ENCODE peak calls at places on chromosomes 13 and 19, in five cellular contexts. K is neural progenitor cell, W is H9, U is AG04450, P is body of pancreas. C is an unnamed sample.

GRCh38 chr13:102587916-102588315 is 8.9 kb upstream of the TPP2 start:
- DNase-seq in K (no peak), W (no peak), U (no peak), P (no peak), C (no peak)

GRCh38 chr19:1468274-1469199 is 10.5 kb downstream of the C19orf25 start:
- DNase-seq in K (peak; percentile 76), W (no peak), U (no peak), P (no peak), C (no peak)

GRCh38 chr19:35066691-35067563 is 25.4 kb downstream of the HPN start:
- DNase-seq in K (peak; percentile 92), W (peak; percentile 96), U (peak; percentile 55), P (peak; percentile 87), C (peak; percentile 79)

GRCh38 chr19:35213678-35214632 is 14.6 kb downstream of the FAM187B start:
- DNase-seq in K (no peak), W (no peak), U (no peak), P (peak; percentile 83), C (peak; percentile 88)

GRCh38 chr19:52922841-52923781 is at the start of gene ZNF888:
- DNase-seq in K (peak; percentile 92), W (peak; percentile 95), U (no peak), P (peak; percentile 90), C (peak; percentile 79)

GRCh38 chr19:3936506-3937442 is 3.9 kb downstream of the NMRK2 start:
- DNase-seq in K (no peak), W (no peak), U (no peak), P (no peak), C (no peak)

GRCh38 chr19:20197747-20198146 is 30.7 kb downstream of the ZNF486 start:
- DNase-seq in K (no peak), W (no peak), U (no peak), P (no peak), C (no peak)

GRCh38 chr19:45468159-45468651 is 409 bp downstream of the FOSB start:
- DNase-seq in K (peak; percentile 68), W (no peak), U (no peak), P (peak; percentile 46), C (peak; percentile 55)

GRCh38 chr19:13129384-13129783 is 11.3 kb downstream of the NACC1 start:
- DNase-seq in K (no peak), W (no peak), U (no peak), P (no peak), C (no peak)

GRCh38 chr13:98947925-98948324 is 29.9 kb downstream of the DOCK9 start:
- DNase-seq in K (no peak), W (no peak), U (no peak), P (no peak), C (no peak)

GRCh38 chr19:12365094-12365371 is 450 bp downstream of the ZNF442 start:
- DNase-seq in K (no peak), W (no peak), U (no peak), P (peak; percentile 38), C (no peak)

GRCh38 chr19:1062387-1063029 is 4.5 kb upstream of the ARHGAP45 start:
- DNase-seq in K (no peak), W (peak; percentile 72), U (no peak), P (no peak), C (no peak)

GRCh38 chr13:108494991-108495661 is 134.3 kb upstream of the MYO16 start:
- DNase-seq in K (peak; percentile 58), W (peak; percentile 37), U (no peak), P (no peak), C (no peak)

GRCh38 chr19:8922591-8922990 is 87.6 kb downstream of the MUC16 start:
- DNase-seq in K (no peak), W (peak; percentile 68), U (no peak), P (no peak), C (no peak)

GRCh38 chr13:30477346-30478235 is 11.9 kb upstream of the HMGB1 start:
- DNase-seq in K (no peak), W (peak; percentile 67), U (no peak), P (no peak), C (no peak)

GRCh38 chr19:19817357-19817756 is 4.2 kb downstream of the ZNF506 start:
- DNase-seq in K (no peak), W (no peak), U (no peak), P (no peak), C (peak; percentile 87)

GRCh38 chr19:22622020-22622419 is 12.1 kb upstream of the ZNF492 start:
- DNase-seq in K (no peak), W (no peak), U (no peak), P (no peak), C (no peak)

GRCh38 chr13:28268800-28269223 is 130.5 kb downstream of the PAN3 start:
- DNase-seq in K (no peak), W (no peak), U (no peak), P (no peak), C (no peak)

GRCh38 chr13:55673910-55674309 is 1466.8 kb upstream of the PRR20A start:
- DNase-seq in K (no peak), W (no peak), U (no peak), P (no peak), C (no peak)

GRCh38 chr13:110676511-110677204 is 29.3 kb downstream of the CARS2 start:
- DNase-seq in K (no peak), W (no peak), U (no peak), P (peak; percentile 66), C (no peak)

GRCh38 chr13:40518481-40518882 is 148.0 kb downstream of the FOXO1 start:
- DNase-seq in K (no peak), W (no peak), U (no peak), P (peak; percentile 65), C (peak; percentile 9)

GRCh38 chr19:18417250-18418033 is 1.8 kb upstream of the SSBP4 start:
- DNase-seq in K (peak; percentile 88), W (peak; percentile 85), U (no peak), P (peak; percentile 63), C (no peak)

GRCh38 chr13:36998624-36999041 is 507 bp downstream of the ALG5 start:
- DNase-seq in K (peak; percentile 47), W (peak; percentile 34), U (no peak), P (peak; percentile 24), C (peak; percentile 17)

GRCh38 chr13:41668130-41668757 is 210.9 kb downstream of the RGCC start:
- DNase-seq in K (peak; percentile 86), W (peak; percentile 67), U (peak; percentile 85), P (peak; percentile 67), C (no peak)

GRCh38 chr19:42469311-42470239 is 26.8 kb upstream of the CXCL17 start:
- DNase-seq in K (no peak), W (no peak), U (no peak), P (no peak), C (no peak)

GRCh38 chr19:18660051-18660910 is 23.2 kb upstream of the CRTC1 start:
- DNase-seq in K (no peak), W (no peak), U (no peak), P (peak; percentile 41), C (no peak)

GRCh38 chr19:17138937-17139598 is 63.5 kb downstream of the MYO9B start:
- DNase-seq in K (no peak), W (no peak), U (no peak), P (peak; percentile 82), C (no peak)

GRCh38 chr19:9531933-9532332 is 6.5 kb downstream of the ZNF426 start:
- DNase-seq in K (no peak), W (no peak), U (no peak), P (no peak), C (no peak)

GRCh38 chr19:10968527-10969081 is 7.8 kb downstream of the SMARCA4 start:
- DNase-seq in K (no peak), W (no peak), U (no peak), P (no peak), C (no peak)

GRCh38 chr19:31583148-31583547 is 233.9 kb upstream of the TSHZ3 start:
- DNase-seq in K (no peak), W (peak; percentile 1), U (no peak), P (no peak), C (no peak)

GRCh38 chr19:54905908-54906511 is at the start of gene NCR1:
- DNase-seq in K (no peak), W (peak; percentile 45), U (no peak), P (no peak), C (peak; percentile 9)

GRCh38 chr13:28459911-28460310 is 35.0 kb downstream of the FLT1 start:
- DNase-seq in K (no peak), W (no peak), U (no peak), P (no peak), C (no peak)

GRCh38 chr13:106882222-106882621 is 314.3 kb upstream of the ARGLU1 start:
- DNase-seq in K (peak; percentile 89), W (no peak), U (no peak), P (no peak), C (no peak)

GRCh38 chr13:53112522-53112921 is 83.9 kb downstream of the OLFM4 start:
- DNase-seq in K (no peak), W (no peak), U (no peak), P (no peak), C (no peak)

GRCh38 chr19:4984448-4984990 is 15.6 kb downstream of the KDM4B start:
- DNase-seq in K (no peak), W (no peak), U (no peak), P (no peak), C (no peak)

GRCh38 chr13:19795956-19796355 is 13.2 kb upstream of the PSPC1 start:
- DNase-seq in K (no peak), W (no peak), U (no peak), P (no peak), C (no peak)
- H3K27ac ChIP-seq in K (no peak overlapping the region), W (no peak overlapping the region), U (no peak overlapping the region), P (no peak overlapping the region), C (no peak overlapping the region)

DNA sequence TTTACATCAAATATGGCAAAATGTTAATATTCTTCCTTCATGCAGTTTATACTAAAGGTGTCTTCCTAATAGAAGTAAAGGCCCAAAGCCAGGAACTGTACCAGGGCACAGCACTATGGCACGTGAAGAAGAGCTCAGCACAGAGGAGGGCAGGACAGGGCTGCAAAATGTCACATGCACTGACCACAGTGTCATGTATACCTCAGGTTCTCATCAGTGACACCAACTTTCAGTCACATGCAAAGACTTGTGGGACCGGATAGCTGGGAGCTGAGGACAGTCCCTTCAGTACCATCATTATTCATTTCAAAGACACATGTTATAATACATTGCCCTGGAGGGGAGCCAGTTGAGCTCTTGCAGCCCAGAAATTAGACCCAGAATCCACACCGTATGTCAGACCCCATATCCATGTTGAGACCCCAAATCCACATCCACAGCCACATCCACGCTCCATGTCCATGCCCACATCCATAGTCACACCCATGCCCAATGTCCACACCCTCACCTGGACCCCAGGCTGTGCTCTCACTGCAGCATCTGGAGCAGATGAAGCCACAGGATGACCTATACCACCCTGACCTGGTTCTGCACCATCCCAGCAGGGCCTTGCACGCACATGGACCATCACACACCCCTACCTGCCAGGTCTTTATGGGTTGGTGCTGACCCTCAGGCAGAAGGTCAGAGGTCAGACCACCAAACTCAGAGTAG is 111.8 kb downstream of the TUBA3C start:
- DNase-seq in K (no peak), W (no peak), U (no peak), P (no peak), C (no peak)
- H3K9me3 ChIP-seq in K (peaks cover 4% of the 10 kb centered on the region), W (peaks cover 82% of the 10 kb centered on the region), U (peaks cover 58% of the 10 kb centered on the region), P (no peaks in the 10 kb centered on the region), C (no peaks in the 10 kb centered on the region)

DNA sequence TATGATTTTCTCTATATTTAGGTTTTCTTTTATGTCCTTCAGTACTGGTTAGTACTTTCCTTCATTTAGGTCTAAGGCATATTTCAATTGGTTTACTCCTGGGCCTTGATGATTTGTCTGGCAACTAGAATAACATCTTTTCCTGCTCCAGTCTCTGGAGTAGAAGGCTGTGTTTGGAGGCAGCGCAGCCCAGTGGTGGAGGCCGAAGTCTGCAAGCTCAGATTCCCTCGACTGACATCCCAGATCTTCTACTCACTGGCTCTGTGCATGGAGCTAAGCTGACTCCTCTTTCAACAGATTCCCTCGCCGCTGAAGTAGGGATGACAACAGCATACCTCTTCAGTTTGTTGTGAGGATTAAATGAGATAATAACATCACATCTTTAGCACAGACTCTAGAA is 141.0 kb downstream of the RAP2A start:
- DNase-seq in K (peak; percentile 53), W (peak; percentile 72), U (peak; percentile 23), P (no peak), C (no peak)
- TF ChIP-seq CTCF in K (peak; percentile 54), W (peak; percentile 62), U (peak; percentile 73), P (no peak), C (no peak)

GRCh38 chr13:77478645-77478997 is 56.9 kb upstream of the SCEL start:
- DNase-seq in K (no peak), W (no peak), U (no peak), P (no peak), C (no peak)
- H3K27ac ChIP-seq in K (no peak overlapping the region), W (no peak overlapping the region), U (no peak overlapping the region), P (peak overlapping the region; percentile 33), C (no peak overlapping the region)